ENCODE peak calls at places on chromosomes 1 and 21, in six cellular contexts. One of them, this sample, is unnamed.

GRCh38 chr1:201261771-201262547 is 21.3 kb upstream of the PKP1 start:
- DNase-seq in GM12878: no peak
- DNase-seq in HepG2: no peak
- DNase-seq in H1: no peak
- DNase-seq in K562: no peak
- DNase-seq in HCT116: no peak
- DNase-seq in this sample: no peak

GRCh38 chr1:178155478-178156255 is 61.8 kb downstream of the RASAL2 start:
- DNase-seq in HepG2: peak; percentile 20
- DNase-seq in GM12878: no peak
- DNase-seq in K562: no peak
- DNase-seq in H1: no peak
- DNase-seq in HCT116: no peak
- DNase-seq in this sample: no peak

GRCh38 chr21:26117324-26117971 is 53.1 kb downstream of the APP start:
- DNase-seq in K562: no peak
- DNase-seq in H1: no peak
- DNase-seq in GM12878: no peak
- DNase-seq in HepG2: no peak
- DNase-seq in HCT116: no peak
- DNase-seq in this sample: no peak

GRCh38 chr1:6859415-6860343 is 74.4 kb downstream of the CAMTA1 start:
- DNase-seq in K562: no peak
- DNase-seq in H1: no peak
- DNase-seq in HCT116: peak; percentile 73
- DNase-seq in GM12878: no peak
- DNase-seq in HepG2: peak; percentile 68
- DNase-seq in this sample: peak; percentile 8

GRCh38 chr1:212916395-212917133 is 33.8 kb upstream of the VASH2 start:
- DNase-seq in H1: no peak
- DNase-seq in K562: peak; percentile 42
- DNase-seq in GM12878: no peak
- DNase-seq in HepG2: peak; percentile 50
- DNase-seq in HCT116: no peak
- DNase-seq in this sample: peak; percentile 84

GRCh38 chr1:90761781-90762589 is 44.9 kb upstream of the BARHL2 start:
- DNase-seq in HepG2: no peak
- DNase-seq in K562: no peak
- DNase-seq in HCT116: no peak
- DNase-seq in GM12878: no peak
- DNase-seq in H1: no peak
- DNase-seq in this sample: no peak

GRCh38 chr1:185843297-185843869 is 109.2 kb downstream of the HMCN1 start:
- DNase-seq in K562: no peak
- DNase-seq in GM12878: no peak
- DNase-seq in HCT116: no peak
- DNase-seq in HepG2: no peak
- DNase-seq in H1: no peak
- DNase-seq in this sample: no peak

GRCh38 chr1:220776725-220777326 is 9.9 kb upstream of the MTARC1 start:
- DNase-seq in GM12878: no peak
- DNase-seq in HepG2: peak; percentile 49
- DNase-seq in K562: peak; percentile 87
- DNase-seq in HCT116: peak; percentile 35
- DNase-seq in H1: no peak
- DNase-seq in this sample: peak; percentile 85

GRCh38 chr1:215824245-215824644 is 257.1 kb downstream of the KCTD3 start:
- DNase-seq in H1: peak; percentile 9
- DNase-seq in K562: no peak
- DNase-seq in HepG2: no peak
- DNase-seq in GM12878: no peak
- DNase-seq in HCT116: no peak
- DNase-seq in this sample: peak; percentile 23

GRCh38 chr1:54857741-54858665 is 29.0 kb downstream of the DHCR24 start:
- DNase-seq in K562: no peak
- DNase-seq in GM12878: no peak
- DNase-seq in H1: no peak
- DNase-seq in HepG2: no peak
- DNase-seq in HCT116: peak; percentile 53
- DNase-seq in this sample: no peak

GRCh38 chr1:97412737-97413136 is 508.1 kb downstream of the DPYD start:
- DNase-seq in HCT116: no peak
- DNase-seq in H1: no peak
- DNase-seq in GM12878: no peak
- DNase-seq in K562: no peak
- DNase-seq in HepG2: no peak
- DNase-seq in this sample: no peak

GRCh38 chr1:63593887-63594617 is 841 bp downstream of the PGM1 start:
- DNase-seq in HepG2: peak; percentile 21
- DNase-seq in K562: no peak
- DNase-seq in HCT116: peak; percentile 67
- DNase-seq in H1: peak; percentile 31
- DNase-seq in GM12878: peak; percentile 33
- DNase-seq in this sample: no peak

GRCh38 chr1:153794671-153795324 is 19.6 kb downstream of the SLC27A3 start:
- DNase-seq in K562: no peak
- DNase-seq in HCT116: no peak
- DNase-seq in GM12878: no peak
- DNase-seq in HepG2: no peak
- DNase-seq in H1: no peak
- DNase-seq in this sample: no peak
- TF ChIP-seq YY1 in K562: no peak
- TF ChIP-seq YY1 in HCT116: no peak
- TF ChIP-seq YY1 in GM12878: no peak
- TF ChIP-seq YY1 in HepG2: no peak
- TF ChIP-seq YY1 in H1: no peak
- TF ChIP-seq YY1 in this sample: no peak

GRCh38 chr1:203695116-203695515 is 68.5 kb downstream of the ATP2B4 start:
- DNase-seq in H1: no peak
- DNase-seq in HCT116: no peak
- DNase-seq in HepG2: no peak
- DNase-seq in GM12878: no peak
- DNase-seq in K562: no peak
- DNase-seq in this sample: no peak
- TF ChIP-seq ZNF274 in H1: no peak
- TF ChIP-seq ZNF274 in HCT116: no peak
- TF ChIP-seq ZNF274 in HepG2: no peak
- TF ChIP-seq ZNF274 in GM12878: no peak
- TF ChIP-seq ZNF274 in K562: no peak
- TF ChIP-seq ZNF274 in this sample: no peak

DNA sequence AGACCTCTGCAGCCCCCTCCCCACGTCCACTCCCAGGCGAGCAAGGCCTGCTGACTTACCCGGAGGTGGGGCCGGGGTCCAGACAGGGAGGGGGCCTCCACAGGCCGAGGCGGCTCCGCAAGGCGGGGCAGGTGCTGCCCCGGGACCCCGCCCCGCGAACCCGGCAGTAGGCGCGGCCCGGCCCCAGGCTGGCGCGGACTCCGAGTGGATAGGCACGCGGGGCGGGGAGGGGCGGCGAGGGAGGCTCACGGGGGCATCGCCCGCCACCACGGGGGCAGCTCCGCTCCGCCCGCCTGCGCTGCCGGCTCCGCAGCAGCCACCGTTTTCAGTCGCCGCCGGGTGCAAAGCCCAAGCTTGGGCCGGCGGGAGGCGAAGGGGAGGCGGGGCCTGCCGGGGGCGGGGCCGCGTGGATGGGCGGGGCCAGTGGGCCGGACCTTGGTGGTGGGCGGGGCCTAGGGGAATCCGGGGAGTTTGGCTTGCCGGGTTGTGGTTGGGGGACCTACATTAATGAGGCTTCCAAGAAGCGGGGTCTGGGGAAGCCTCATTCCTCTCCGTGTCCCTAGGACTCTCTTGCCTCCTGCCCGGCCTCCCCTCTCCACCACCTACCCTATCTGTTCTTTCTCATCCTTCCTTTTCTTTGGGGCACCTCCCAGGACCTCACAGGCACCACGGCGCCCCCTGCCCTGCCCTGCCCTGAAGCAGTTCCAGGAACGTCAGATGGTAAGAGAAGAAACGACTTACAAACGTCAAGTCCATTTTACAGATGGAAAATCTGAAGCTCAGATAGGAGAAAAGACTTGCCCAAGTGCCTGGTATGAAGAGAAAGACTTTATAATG is at the start of gene RIMS3:
- DNase-seq in HepG2: peak; percentile 55
- DNase-seq in HCT116: peak; percentile 42
- DNase-seq in H1: no peak
- DNase-seq in K562: peak; percentile 98
- DNase-seq in GM12878: peak; percentile 28
- DNase-seq in this sample: peak; percentile 79
- TF ChIP-seq YY1 in HepG2: no peak
- TF ChIP-seq YY1 in HCT116: no peak
- TF ChIP-seq YY1 in H1: no peak
- TF ChIP-seq YY1 in K562: no peak
- TF ChIP-seq YY1 in GM12878: no peak
- TF ChIP-seq YY1 in this sample: no peak

GRCh38 chr1:167165948-167166702 is 54.6 kb upstream of the POU2F1 start:
- DNase-seq in HepG2: no peak
- DNase-seq in K562: no peak
- DNase-seq in HCT116: no peak
- DNase-seq in GM12878: no peak
- DNase-seq in H1: peak; percentile 73
- DNase-seq in this sample: peak; percentile 99
- TF ChIP-seq ZNF274 in HepG2: no peak
- TF ChIP-seq ZNF274 in K562: no peak
- TF ChIP-seq ZNF274 in HCT116: no peak
- TF ChIP-seq ZNF274 in GM12878: no peak
- TF ChIP-seq ZNF274 in H1: no peak
- TF ChIP-seq ZNF274 in this sample: no peak

GRCh38 chr1:162235261-162235780 is 141.3 kb downstream of the SPATA46 start:
- DNase-seq in GM12878: no peak
- DNase-seq in H1: no peak
- DNase-seq in HepG2: peak; percentile 91
- DNase-seq in K562: no peak
- DNase-seq in HCT116: no peak
- DNase-seq in this sample: no peak
- TF ChIP-seq YY1 in GM12878: no peak
- TF ChIP-seq YY1 in H1: no peak
- TF ChIP-seq YY1 in HepG2: no peak
- TF ChIP-seq YY1 in K562: no peak
- TF ChIP-seq YY1 in HCT116: no peak
- TF ChIP-seq YY1 in this sample: no peak

GRCh38 chr1:81314497-81314896 is 486.2 kb upstream of the ADGRL2 start:
- DNase-seq in HCT116: no peak
- DNase-seq in HepG2: no peak
- DNase-seq in K562: no peak
- DNase-seq in GM12878: no peak
- DNase-seq in H1: no peak
- DNase-seq in this sample: no peak

GRCh38 chr1:81313289-81313688 is 487.4 kb upstream of the ADGRL2 start:
- DNase-seq in K562: no peak
- DNase-seq in HCT116: no peak
- DNase-seq in H1: no peak
- DNase-seq in GM12878: no peak
- DNase-seq in HepG2: no peak
- DNase-seq in this sample: no peak

GRCh38 chr1:81317191-81317590 is 483.5 kb upstream of the ADGRL2 start:
- DNase-seq in HCT116: no peak
- DNase-seq in K562: no peak
- DNase-seq in GM12878: no peak
- DNase-seq in HepG2: no peak
- DNase-seq in H1: no peak
- DNase-seq in this sample: no peak

GRCh38 chr1:81312272-81312754 is 488.4 kb upstream of the ADGRL2 start:
- DNase-seq in GM12878: no peak
- DNase-seq in H1: no peak
- DNase-seq in HepG2: no peak
- DNase-seq in HCT116: no peak
- DNase-seq in K562: no peak
- DNase-seq in this sample: peak; percentile 63
- TF ChIP-seq ZNF274 in GM12878: no peak
- TF ChIP-seq ZNF274 in H1: no peak
- TF ChIP-seq ZNF274 in HepG2: no peak
- TF ChIP-seq ZNF274 in HCT116: no peak
- TF ChIP-seq ZNF274 in K562: no peak
- TF ChIP-seq ZNF274 in this sample: no peak

DNA sequence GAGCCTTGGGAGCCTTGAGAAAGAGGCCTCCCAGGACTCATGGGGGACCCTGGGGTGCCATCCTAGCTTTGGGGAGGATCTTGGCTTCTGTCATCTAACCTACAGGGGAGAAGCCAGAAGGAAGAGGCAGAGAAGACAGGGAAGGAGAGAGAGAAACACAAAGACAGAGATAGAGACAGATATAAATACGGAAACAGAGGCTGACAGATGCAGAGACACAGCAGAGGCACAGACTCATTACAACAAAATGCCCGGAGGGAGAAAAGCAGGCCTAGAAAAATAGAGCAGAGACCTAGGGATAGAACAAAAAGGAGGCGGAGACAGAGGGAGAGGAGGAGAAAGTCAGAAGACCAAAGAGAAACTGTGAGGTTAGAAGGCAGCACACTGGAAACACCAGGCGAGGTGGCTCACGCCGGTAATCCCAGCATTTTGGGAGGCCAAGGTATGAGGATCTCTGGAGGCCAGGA is 1.9 kb downstream of the PEAR1 start:
- DNase-seq in H1: no peak
- DNase-seq in HCT116: no peak
- DNase-seq in K562: no peak
- DNase-seq in HepG2: no peak
- DNase-seq in GM12878: no peak
- DNase-seq in this sample: no peak
- TF ChIP-seq YY1 in H1: no peak
- TF ChIP-seq YY1 in HCT116: no peak
- TF ChIP-seq YY1 in K562: no peak
- TF ChIP-seq YY1 in HepG2: no peak
- TF ChIP-seq YY1 in GM12878: no peak
- TF ChIP-seq YY1 in this sample: no peak